ENCODE peak calls at places on chromosomes 2 and 18, in six cellular contexts. G is stimulated activated CD4-positive, alpha-beta T cell treated with anti-CD3 and anti-CD28 coated beads, Interleukin-4, amount 100 ng/mL, for 48 hours; L is GF-D8; A is Right ventricle myocardium superior; V is iPS-NIHi11; M is NCI-H748 treated with DMSO at 0.1 percent for 48 hours. I is an unnamed sample.

GRCh38 chr2:20221169-20221938 is 3.6 kb downstream of the SDC1 start:
- DNase-seq in M (no peak), L (no peak), V (no peak), A (no peak), G (no peak), I (no peak)

GRCh38 chr2:152456262-152456661 is 121.3 kb downstream of the FMNL2 start:
- DNase-seq in G (no peak), L (no peak), A (no peak), V (no peak), M (no peak), I (no peak)

GRCh38 chr2:139162456-139162855 is 382.3 kb upstream of the NXPH2 start:
- DNase-seq in L (no peak), V (no peak), A (no peak), G (no peak), M (no peak), I (no peak)

GRCh38 chr2:160905862-160906261 is 254.4 kb upstream of the TANK start:
- DNase-seq in L (no peak), A (no peak), G (no peak), M (no peak), V (no peak), I (no peak)

GRCh38 chr2:39550701-39551285 is 113.7 kb upstream of the MAP4K3 start:
- DNase-seq in G (no peak), M (no peak), L (no peak), A (no peak), V (no peak), I (no peak)

GRCh38 chr18:58359226-58360019 is 269.5 kb downstream of the ALPK2 start:
- DNase-seq in G (no peak), V (no peak), L (no peak), M (no peak), A (no peak), I (no peak)

GRCh38 chr2:217069263-217070042 is 209.6 kb upstream of the TNP1 start:
- DNase-seq in M (no peak), V (no peak), L (no peak), A (no peak), G (no peak), I (no peak)

GRCh38 chr18:73244411-73244810 is 376.6 kb upstream of the NETO1 start:
- DNase-seq in M (no peak), V (no peak), G (no peak), A (no peak), L (no peak), I (no peak)

GRCh38 chr2:5250482-5250881 is 441.7 kb upstream of the SOX11 start:
- DNase-seq in V (peak; percentile 31), G (no peak), L (no peak), M (no peak), A (no peak), I (no peak)

GRCh38 chr2:132733119-132733518 is 63.1 kb upstream of the LYPD1 start:
- DNase-seq in V (no peak), M (no peak), G (no peak), L (no peak), A (no peak), I (no peak)

GRCh38 chr18:38796762-38797161 is 1231.2 kb upstream of the CELF4 start:
- DNase-seq in V (no peak), L (no peak), M (no peak), G (no peak), A (no peak), I (no peak)

GRCh38 chr18:31609886-31610646 is 18.4 kb downstream of the TTR start:
- DNase-seq in A (no peak), M (no peak), L (no peak), V (no peak), G (no peak), I (no peak)

GRCh38 chr18:57423821-57424220 is 11.4 kb upstream of the ONECUT2 start:
- DNase-seq in V (no peak), G (no peak), L (no peak), M (no peak), A (no peak), I (no peak)

GRCh38 chr2:45169339-45170190 is 160.3 kb upstream of the SIX2 start:
- DNase-seq in L (no peak), G (no peak), V (peak; percentile 73), M (no peak), A (no peak), I (no peak)

GRCh38 chr2:162917626-162918025 is 79.1 kb upstream of the KCNH7 start:
- DNase-seq in L (peak; percentile 36), M (no peak), G (no peak), A (no peak), V (no peak), I (no peak)

GRCh38 chr2:239402666-239403065 is 1.8 kb upstream of the HDAC4 start:
- DNase-seq in A (no peak), M (no peak), L (no peak), V (no peak), G (no peak), I (no peak)

GRCh38 chr2:237876518-237876917 is 17.1 kb downstream of the RAMP1 start:
- DNase-seq in V (peak; percentile 5), G (no peak), A (no peak), L (no peak), M (no peak), I (no peak)

GRCh38 chr2:18077211-18077610 is 198.7 kb downstream of the KCNS3 start:
- DNase-seq in L (no peak), G (no peak), A (no peak), V (no peak), M (no peak), I (no peak)

GRCh38 chr18:75205760-75206109 is 3.2 kb downstream of the PTGR3 start:
- DNase-seq in V (no peak), L (no peak), M (no peak), G (no peak), A (no peak), I (no peak)

GRCh38 chr2:63060079-63060482 is 9.5 kb downstream of the OTX1 start:
- DNase-seq in M (no peak), L (peak; percentile 91), A (no peak), V (no peak), G (no peak), I (no peak)

GRCh38 chr2:42340938-42341636 is 19.9 kb downstream of the COX7A2L start:
- DNase-seq in M (no peak), V (no peak), A (no peak), G (no peak), L (no peak), I (no peak)

GRCh38 chr2:158990397-158991209 is 22.2 kb downstream of the TANC1 start:
- DNase-seq in G (no peak), V (no peak), A (no peak), L (no peak), M (no peak), I (no peak)

GRCh38 chr2:24102677-24103076 is 18.0 kb upstream of the TP53I3 start:
- DNase-seq in A (no peak), G (no peak), L (no peak), M (no peak), V (no peak), I (no peak)

I was measured in stimulated activated CD8-positive, alpha-beta memory T cell treated with anti-CD3 and anti-CD28 coated beads, Interleukin-2, amount 100 ng/mL, for 48 hours.